ENCODE peak calls at places on chromosomes 5 and 9, in six cellular contexts. A, O, C, X, Y and G are unnamed samples.

GRCh38 chr5:88142801-88143692 is 125.6 kb downstream of the TMEM161B start:
- DNase-seq in A (no peak), Y (no peak), X (no peak), C (no peak), O (no peak), G (no peak)

GRCh38 chr9:134858051-134858841 is 22.4 kb upstream of the FCN2 start:
- DNase-seq in O (no peak), C (no peak), A (no peak), Y (peak), X (no peak), G (peak)

GRCh38 chr9:127769985-127770904 is 8.2 kb downstream of the SH2D3C start:
- DNase-seq in A (no peak), O (no peak), C (no peak), X (no peak), Y (no peak), G (no peak)

GRCh38 chr9:78680196-78680595 is 383.3 kb downstream of the PSAT1 start:
- DNase-seq in A (no peak), C (no peak), Y (no peak), O (no peak), X (no peak), G (no peak)

GRCh38 chr9:38621434-38622082 is 1.2 kb upstream of the ANKRD18A start:
- DNase-seq in X (no peak), Y (no peak), C (peak), A (peak), O (no peak), G (no peak)

GRCh38 chr9:8338742-8339425 is 539.3 kb upstream of the DMAC1 start:
- DNase-seq in C (no peak), Y (no peak), O (no peak), A (no peak), X (no peak), G (no peak)

GRCh38 chr5:150114102-150114641 is 27.8 kb upstream of the CSF1R start:
- DNase-seq in O (peak), Y (no peak), C (peak), A (no peak), X (peak), G (no peak)

GRCh38 chr5:78637468-78637867 is 11.1 kb downstream of the LHFPL2 start:
- DNase-seq in A (no peak), Y (no peak), O (no peak), C (no peak), X (no peak), G (no peak)

GRCh38 chr5:100905259-100905914 is 2.3 kb upstream of the ST8SIA4 start:
- DNase-seq in Y (no peak), C (no peak), A (no peak), O (no peak), X (no peak), G (no peak)
- TF ChIP-seq TAF1 in Y (no peak), C (no peak), A (no peak), O (no peak), X (no peak), G (no peak)

GRCh38 chr9:20125721-20126120 is 336.9 kb upstream of the SLC24A2 start:
- DNase-seq in O (no peak), X (no peak), Y (no peak), A (no peak), C (peak), G (no peak)
- TF ChIP-seq TAF1 in O (no peak), X (no peak), Y (no peak), A (no peak), C (no peak), G (no peak)

DNA sequence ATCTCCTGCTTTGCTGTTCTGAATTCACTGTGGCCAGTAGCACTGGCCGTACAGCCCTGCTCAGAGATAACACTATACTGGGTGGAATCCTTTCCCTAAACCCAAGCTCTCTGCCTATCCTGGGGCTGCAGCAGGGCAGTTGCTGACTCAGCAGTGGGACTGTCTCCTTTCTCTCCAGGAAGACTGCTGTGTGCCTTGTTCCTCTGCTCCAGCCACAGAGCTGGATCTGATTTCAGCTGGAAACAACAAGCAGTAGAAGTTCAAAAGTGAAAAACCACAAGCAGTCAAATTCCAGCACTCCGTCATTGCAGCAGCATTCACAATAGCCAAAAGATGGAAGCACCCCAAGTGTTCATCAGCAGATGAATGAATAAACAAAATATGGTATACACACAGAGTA is 105.0 kb downstream of the FBXL7 start:
- DNase-seq in C (no peak), O (no peak), X (no peak), Y (no peak), A (no peak), G (no peak)
- TF ChIP-seq TAF1 in C (no peak), O (no peak), X (no peak), Y (no peak), A (no peak), G (no peak)

GRCh38 chr9:14277202-14277601 is 36.7 kb downstream of the NFIB start:
- DNase-seq in O (no peak), X (no peak), C (no peak), A (no peak), Y (no peak), G (no peak)
- TF ChIP-seq TAF1 in O (no peak), X (no peak), C (no peak), A (no peak), Y (no peak), G (no peak)

DNA sequence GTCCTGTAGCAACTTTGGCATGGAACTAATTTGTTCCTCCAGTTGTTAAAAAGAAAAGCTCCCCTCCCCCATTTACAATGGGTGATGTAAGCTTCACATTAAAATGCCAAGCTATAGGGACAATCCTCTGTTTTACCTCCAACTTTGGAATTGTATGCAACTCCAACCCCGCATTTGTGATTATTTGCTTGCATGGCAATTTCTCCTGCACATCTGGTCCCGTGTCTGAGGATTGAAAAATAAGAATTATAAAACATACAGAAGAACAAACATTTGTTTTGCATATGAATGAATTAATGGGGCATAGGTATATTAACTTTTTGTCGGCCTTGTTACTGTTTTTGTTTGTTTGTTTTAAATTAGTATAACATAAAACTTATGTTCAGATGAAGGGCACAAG is 17.2 kb downstream of the PCSK1 start:
- DNase-seq in O (no peak), Y (no peak), A (no peak), C (no peak), X (no peak), G (no peak)
- TF ChIP-seq TAF1 in O (no peak), Y (no peak), A (no peak), C (no peak), X (no peak), G (no peak)

GRCh38 chr5:61290815-61291214 is 41.2 kb upstream of the ZSWIM6 start:
- DNase-seq in A (peak), Y (no peak), X (no peak), C (no peak), O (no peak), G (no peak)
- TF ChIP-seq TAF1 in A (no peak), Y (no peak), X (no peak), C (no peak), O (no peak), G (no peak)

GRCh38 chr5:1641560-1642166 is 117.9 kb upstream of the LPCAT1 start:
- DNase-seq in A (peak), Y (peak), C (peak), O (peak), X (peak), G (peak)

GRCh38 chr5:1642221-1642620 is 118.5 kb upstream of the LPCAT1 start:
- DNase-seq in A (no peak), O (no peak), Y (no peak), C (no peak), X (no peak), G (no peak)

GRCh38 chr5:1641041-1641440 is 117.3 kb upstream of the LPCAT1 start:
- DNase-seq in X (no peak), Y (no peak), C (no peak), O (no peak), A (no peak), G (no peak)

GRCh38 chr5:1643651-1644392 is 120.1 kb upstream of the LPCAT1 start:
- DNase-seq in A (no peak), C (peak), Y (no peak), X (no peak), O (peak), G (no peak)

DNA sequence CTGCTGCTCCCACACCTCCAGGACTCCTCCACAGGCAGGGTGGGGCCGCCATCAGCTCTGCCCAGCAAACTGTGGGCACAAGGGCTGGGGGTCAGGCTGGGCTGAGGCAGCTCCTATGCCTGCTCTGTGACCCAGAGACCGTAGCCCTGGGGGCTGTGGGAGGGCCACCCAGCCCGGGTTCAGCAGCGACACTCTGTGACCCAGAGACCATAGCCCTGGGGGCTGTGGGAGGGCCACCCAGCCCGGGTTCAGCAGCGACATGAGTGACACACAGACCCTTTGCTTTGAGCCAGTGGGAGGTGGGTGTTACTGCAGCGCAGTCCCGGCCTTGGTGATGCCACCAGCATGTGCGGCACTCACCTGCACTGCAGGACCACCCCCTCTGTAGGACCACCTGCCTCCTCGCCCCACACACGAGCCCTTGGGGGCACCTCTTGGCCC is 118.9 kb upstream of the LPCAT1 start:
- DNase-seq in X (no peak), C (no peak), Y (no peak), A (no peak), O (no peak), G (no peak)
- TF ChIP-seq TAF1 in X (no peak), C (no peak), Y (no peak), A (no peak), O (no peak), G (no peak)